ENCODE peak calls at places on chromosomes 3 and 15, in eight cellular contexts. D, J, X, Q, A, K, Z and P are unnamed samples.

GRCh38 chr3:25582242-25582641 is 82.5 kb downstream of the TOP2B start:
- DNase-seq in A (peak; percentile 97), Q (peak; percentile 79), X (no peak), J (no peak), Z (peak; percentile 60), D (peak; percentile 74), K (peak; percentile 90), P (no peak)

GRCh38 chr15:70538278-70538677 is 225.1 kb downstream of the UACA start:
- DNase-seq in Q (no peak), J (no peak), Z (no peak), D (no peak), A (peak; percentile 40), X (no peak), K (no peak), P (no peak)

GRCh38 chr15:90956551-90957104 is 1.9 kb downstream of the RCCD1 start:
- DNase-seq in X (no peak), Q (peak; percentile 65), Z (peak; percentile 39), K (peak; percentile 59), J (peak; percentile 63), D (peak; percentile 69), A (peak; percentile 76), P (peak; percentile 89)

GRCh38 chr15:57591822-57592367 is at the start of gene MYZAP:
- DNase-seq in Q (no peak), K (no peak), X (no peak), J (no peak), Z (peak; percentile 90), A (peak; percentile 20), D (no peak), P (peak; percentile 43)

GRCh38 chr15:86115138-86115801 is 35.6 kb downstream of the AGBL1 start:
- DNase-seq in Z (no peak), D (peak; percentile 4), Q (no peak), J (no peak), A (no peak), X (no peak), K (no peak), P (no peak)

GRCh38 chr15:81419304-81419943 is 45.4 kb upstream of the TMC3 start:
- DNase-seq in Q (no peak), X (no peak), D (no peak), A (peak; percentile 86), J (no peak), Z (no peak), K (peak; percentile 44), P (peak; percentile 77)

GRCh38 chr3:151182349-151183079 is 20.5 kb downstream of the GPR171 start:
- DNase-seq in X (no peak), Z (no peak), J (no peak), D (no peak), K (no peak), A (no peak), Q (no peak), P (no peak)

GRCh38 chr3:155908086-155908485 is 37.6 kb downstream of the GMPS start:
- DNase-seq in Z (no peak), A (no peak), Q (no peak), J (no peak), D (no peak), X (no peak), K (no peak), P (no peak)

GRCh38 chr15:89378699-89379422 is 44.2 kb upstream of the POLG start:
- DNase-seq in D (no peak), Z (no peak), K (no peak), J (no peak), Q (no peak), A (no peak), X (no peak), P (no peak)

GRCh38 chr3:27943106-27943505 is 221.0 kb upstream of the EOMES start:
- DNase-seq in X (no peak), K (peak; percentile 36), Q (peak; percentile 8), D (peak; percentile 37), Z (no peak), J (no peak), A (peak; percentile 40), P (peak; percentile 33)

GRCh38 chr15:78146437-78147154 is 2.6 kb upstream of the IDH3A start:
- DNase-seq in D (no peak), Z (no peak), A (no peak), X (no peak), Q (no peak), J (no peak), K (peak; percentile 15), P (no peak)

GRCh38 chr3:192916455-192917257 is 1.0 kb downstream of the MB21D2 start:
- DNase-seq in J (peak; percentile 38), Q (peak; percentile 76), K (peak; percentile 70), A (peak; percentile 75), X (no peak), Z (no peak), D (peak; percentile 74), P (peak; percentile 91)

GRCh38 chr15:78979456-78980320 is 34.8 kb upstream of the CTSH start:
- DNase-seq in X (no peak), J (no peak), K (peak; percentile 88), Q (peak; percentile 75), Z (peak; percentile 73), D (peak; percentile 84), A (peak; percentile 90), P (peak; percentile 85)

GRCh38 chr15:79440355-79440908 is 8.3 kb downstream of the MINAR1 start:
- DNase-seq in X (no peak), Z (no peak), K (no peak), D (no peak), Q (no peak), J (no peak), A (no peak), P (no peak)

GRCh38 chr15:39974656-39975230 is 40.8 kb downstream of the EIF2AK4 start:
- DNase-seq in Z (no peak), Q (peak; percentile 18), D (peak; percentile 9), J (no peak), X (no peak), A (no peak), K (peak; percentile 29), P (no peak)

GRCh38 chr15:51917493-51917892 is 54.1 kb downstream of the LEO1 start:
- DNase-seq in J (no peak), Q (no peak), Z (peak; percentile 17), D (peak; percentile 17), K (peak; percentile 43), A (peak; percentile 61), X (peak; percentile 2), P (peak; percentile 49)

GRCh38 chr15:28085489-28086174 is 13.5 kb downstream of the OCA2 start:
- DNase-seq in Q (no peak), K (no peak), J (no peak), Z (no peak), D (no peak), X (no peak), A (no peak), P (no peak)

GRCh38 chr3:192715126-192715525 is 12.2 kb downstream of the FGF12 start:
- DNase-seq in X (no peak), A (no peak), Z (no peak), D (no peak), K (no peak), J (no peak), Q (no peak), P (no peak)

GRCh38 chr15:76994971-76995945 is at the start of gene PSTPIP1:
- DNase-seq in D (peak; percentile 23), Q (peak; percentile 15), X (no peak), Z (no peak), K (no peak), A (no peak), J (no peak), P (no peak)

GRCh38 chr3:34213481-34213880 is 415.1 kb downstream of the PDCD6IP start:
- DNase-seq in A (peak; percentile 72), J (no peak), D (no peak), X (no peak), Q (no peak), K (no peak), Z (no peak), P (peak; percentile 75)

GRCh38 chr3:177150218-177150916 is 46.9 kb downstream of the TBL1XR1 start:
- DNase-seq in K (no peak), A (peak; percentile 24), X (no peak), Z (no peak), D (peak; percentile 41), J (no peak), Q (peak; percentile 18), P (no peak)

DNA sequence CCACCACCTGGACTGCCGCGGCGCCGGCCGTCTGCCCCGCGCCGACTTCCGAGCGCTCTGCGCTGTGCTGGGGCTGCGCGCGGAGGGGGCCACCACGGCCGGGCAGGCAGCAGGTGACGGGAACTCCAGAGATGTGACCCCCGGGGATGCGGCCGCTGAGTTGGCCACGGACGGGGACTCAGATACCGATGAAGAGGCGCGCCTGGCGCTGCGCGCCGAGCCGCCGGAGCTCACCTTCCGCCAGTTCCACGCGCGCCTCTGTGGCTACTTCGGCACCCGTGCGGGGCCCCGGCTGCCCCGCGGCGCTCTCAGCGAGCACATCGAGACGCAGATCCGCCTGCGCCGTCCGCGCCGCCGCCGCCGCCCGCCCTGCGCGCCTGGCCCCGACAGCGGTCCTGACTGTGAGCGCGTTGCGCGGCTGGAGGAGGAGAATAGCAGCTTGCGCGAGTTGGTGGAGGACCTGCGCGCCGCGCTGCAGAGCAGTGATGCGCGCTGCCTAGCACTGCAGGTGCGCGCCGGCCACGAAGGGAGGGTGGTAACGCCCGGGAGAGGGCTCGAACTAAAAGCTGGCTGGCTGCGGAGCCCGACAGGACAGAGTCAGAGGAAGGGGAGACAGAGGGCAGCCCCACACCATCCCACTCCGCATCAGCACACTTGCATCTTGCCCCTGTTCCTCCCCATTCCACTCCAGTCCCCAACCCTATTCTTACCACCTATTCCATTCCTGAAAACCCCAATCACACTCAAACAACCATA is 891 bp downstream of the EFCC1 start:
- DNase-seq in J (no peak), K (no peak), Q (no peak), Z (no peak), X (no peak), A (peak; percentile 26), D (no peak), P (peak; percentile 48)
- H3K4me3 ChIP-seq in J (peak overlapping the region; percentile 34), K (no peak overlapping the region), Q (no peak overlapping the region), Z (no peak overlapping the region), X (no peak overlapping the region), A (no peak overlapping the region), D (no peak overlapping the region), P (peak overlapping the region; percentile 39)

GRCh38 chr3:171752329-171752728 is 58.0 kb downstream of the PLD1 start:
- DNase-seq in Q (no peak), J (no peak), A (no peak), X (no peak), D (no peak), Z (no peak), K (no peak), P (no peak)
- H3K4me3 ChIP-seq in Q (no peak overlapping the region), J (no peak overlapping the region), A (no peak overlapping the region), X (no peak overlapping the region), D (no peak overlapping the region), Z (no peak overlapping the region), K (no peak overlapping the region), P (no peak overlapping the region)

DNA sequence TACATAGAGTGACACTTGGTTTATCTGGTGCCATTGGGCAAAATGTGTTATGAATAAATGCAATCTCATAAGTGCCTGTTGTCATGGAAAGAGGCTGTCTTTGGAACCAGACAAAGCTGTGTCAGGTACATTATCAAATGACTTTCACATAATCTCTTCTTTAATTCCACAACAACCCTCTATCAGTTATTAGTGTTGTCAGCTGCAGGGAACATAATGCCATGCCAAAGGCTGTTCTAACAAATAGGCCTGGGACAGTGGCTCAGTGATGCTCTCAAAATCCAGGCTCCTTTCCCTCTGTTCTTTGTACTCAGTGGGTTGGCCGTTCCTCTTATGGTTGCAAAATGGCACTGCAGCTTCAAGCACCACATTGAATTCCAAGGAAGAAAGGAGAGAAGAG is 91.8 kb downstream of the ADAMTSL3 start:
- DNase-seq in X (no peak), J (no peak), D (no peak), A (no peak), K (no peak), Z (no peak), Q (no peak), P (no peak)
- H3K4me3 ChIP-seq in X (no peak overlapping the region), J (no peak overlapping the region), D (no peak overlapping the region), A (no peak overlapping the region), K (no peak overlapping the region), Z (no peak overlapping the region), Q (no peak overlapping the region), P (no peak overlapping the region)

GRCh38 chr3:197854596-197855343 is 63.7 kb downstream of the LRCH3 start:
- DNase-seq in X (peak; percentile 83), Q (peak; percentile 95), D (peak; percentile 84), Z (no peak), K (peak; percentile 60), A (peak; percentile 99), J (no peak), P (peak; percentile 96)
- H3K4me3 ChIP-seq in X (no peak overlapping the region), Q (no peak overlapping the region), D (no peak overlapping the region), Z (no peak overlapping the region), K (no peak overlapping the region), A (no peak overlapping the region), J (no peak overlapping the region), P (no peak overlapping the region)